ENCODE peak calls at places on chromosomes 3 and 15, in seven cellular contexts. One of them, this sample, is unnamed.

GRCh38 chr3:172137287-172138030 is 98.1 kb downstream of the FNDC3B start:
- DNase-seq in hepatocyte: no peak
- DNase-seq in GM23338: no peak
- DNase-seq in MM.1S: no peak
- DNase-seq in GM23248: peak
- DNase-seq in neural progenitor cell: no peak
- DNase-seq in HCT116: no peak
- DNase-seq in this sample: peak

GRCh38 chr3:126349071-126349470 is 8.1 kb downstream of the KLF15 start:
- DNase-seq in hepatocyte: no peak
- DNase-seq in GM23338: no peak
- DNase-seq in MM.1S: peak
- DNase-seq in GM23248: no peak
- DNase-seq in neural progenitor cell: no peak
- DNase-seq in HCT116: no peak
- DNase-seq in this sample: no peak

GRCh38 chr15:49898575-49899283 is 220.3 kb downstream of the ATP8B4 start:
- DNase-seq in hepatocyte: no peak
- DNase-seq in GM23338: no peak
- DNase-seq in MM.1S: no peak
- DNase-seq in GM23248: no peak
- DNase-seq in neural progenitor cell: no peak
- DNase-seq in HCT116: no peak
- DNase-seq in this sample: no peak

GRCh38 chr15:60573936-60574335 is 95.0 kb upstream of the ICE2 start:
- DNase-seq in hepatocyte: no peak
- DNase-seq in GM23338: no peak
- DNase-seq in MM.1S: no peak
- DNase-seq in GM23248: no peak
- DNase-seq in neural progenitor cell: no peak
- DNase-seq in HCT116: no peak
- DNase-seq in this sample: no peak

GRCh38 chr15:37877851-37878577 is 56.4 kb upstream of the TMCO5A start:
- DNase-seq in hepatocyte: peak
- DNase-seq in GM23338: no peak
- DNase-seq in MM.1S: no peak
- DNase-seq in GM23248: peak
- DNase-seq in neural progenitor cell: no peak
- DNase-seq in HCT116: peak
- DNase-seq in this sample: peak

GRCh38 chr3:41580274-41580959 is 381.1 kb downstream of the CTNNB1 start:
- DNase-seq in hepatocyte: no peak
- DNase-seq in GM23338: peak
- DNase-seq in MM.1S: no peak
- DNase-seq in GM23248: peak
- DNase-seq in neural progenitor cell: peak
- DNase-seq in HCT116: no peak
- DNase-seq in this sample: no peak

GRCh38 chr3:42387802-42388651 is 22.4 kb downstream of the LYZL4 start:
- DNase-seq in hepatocyte: no peak
- DNase-seq in GM23338: no peak
- DNase-seq in MM.1S: peak
- DNase-seq in GM23248: no peak
- DNase-seq in neural progenitor cell: no peak
- DNase-seq in HCT116: no peak
- DNase-seq in this sample: peak

GRCh38 chr15:59444980-59445500 is 7.1 kb downstream of the FAM81A start:
- DNase-seq in hepatocyte: no peak
- DNase-seq in GM23338: peak
- DNase-seq in MM.1S: no peak
- DNase-seq in GM23248: no peak
- DNase-seq in neural progenitor cell: no peak
- DNase-seq in HCT116: no peak
- DNase-seq in this sample: no peak

GRCh38 chr3:186452517-186452916 is 90.5 kb upstream of the DGKG start:
- DNase-seq in hepatocyte: peak
- DNase-seq in GM23338: no peak
- DNase-seq in MM.1S: no peak
- DNase-seq in GM23248: peak
- DNase-seq in neural progenitor cell: no peak
- DNase-seq in HCT116: peak
- DNase-seq in this sample: peak

GRCh38 chr15:25668236-25668635 is 194.9 kb downstream of the ATP10A start:
- DNase-seq in hepatocyte: no peak
- DNase-seq in GM23338: no peak
- DNase-seq in MM.1S: no peak
- DNase-seq in GM23248: no peak
- DNase-seq in neural progenitor cell: no peak
- DNase-seq in HCT116: no peak
- DNase-seq in this sample: no peak

GRCh38 chr3:52088445-52089367 is 32.3 kb upstream of the DUSP7 start:
- DNase-seq in hepatocyte: peak
- DNase-seq in GM23338: no peak
- DNase-seq in MM.1S: no peak
- DNase-seq in GM23248: peak
- DNase-seq in neural progenitor cell: peak
- DNase-seq in HCT116: no peak
- DNase-seq in this sample: no peak

GRCh38 chr3:46693038-46693896 is at the start of gene ALS2CL:
- DNase-seq in hepatocyte: peak
- DNase-seq in GM23338: peak
- DNase-seq in MM.1S: peak
- DNase-seq in GM23248: peak
- DNase-seq in neural progenitor cell: peak
- DNase-seq in HCT116: no peak
- DNase-seq in this sample: peak

GRCh38 chr3:146612015-146612414 is 6.9 kb upstream of the PLSCR5 start:
- DNase-seq in hepatocyte: no peak
- DNase-seq in GM23338: no peak
- DNase-seq in MM.1S: no peak
- DNase-seq in GM23248: no peak
- DNase-seq in neural progenitor cell: no peak
- DNase-seq in HCT116: no peak
- DNase-seq in this sample: no peak

GRCh38 chr15:69758810-69759410 is 306.3 kb downstream of the RPLP1 start:
- DNase-seq in hepatocyte: no peak
- DNase-seq in GM23338: no peak
- DNase-seq in MM.1S: peak
- DNase-seq in GM23248: peak
- DNase-seq in neural progenitor cell: no peak
- DNase-seq in HCT116: no peak
- DNase-seq in this sample: peak

GRCh38 chr3:12734960-12735359 is 24.1 kb downstream of the TMEM40 start:
- DNase-seq in hepatocyte: no peak
- DNase-seq in GM23338: no peak
- DNase-seq in MM.1S: no peak
- DNase-seq in GM23248: no peak
- DNase-seq in neural progenitor cell: no peak
- DNase-seq in HCT116: no peak
- DNase-seq in this sample: no peak

GRCh38 chr15:67813104-67813634 is 12.1 kb upstream of the SKOR1 start:
- DNase-seq in hepatocyte: no peak
- DNase-seq in GM23338: no peak
- DNase-seq in MM.1S: no peak
- DNase-seq in GM23248: no peak
- DNase-seq in neural progenitor cell: no peak
- DNase-seq in HCT116: no peak
- DNase-seq in this sample: no peak

GRCh38 chr3:126996905-126997304 is 14.0 kb downstream of the PLXNA1 start:
- DNase-seq in hepatocyte: no peak
- DNase-seq in GM23338: no peak
- DNase-seq in MM.1S: no peak
- DNase-seq in GM23248: peak
- DNase-seq in neural progenitor cell: no peak
- DNase-seq in HCT116: no peak
- DNase-seq in this sample: no peak

GRCh38 chr15:75452968-75453702 is 1.6 kb upstream of the SIN3A start:
- DNase-seq in hepatocyte: peak
- DNase-seq in GM23338: peak
- DNase-seq in MM.1S: peak
- DNase-seq in GM23248: peak
- DNase-seq in neural progenitor cell: peak
- DNase-seq in HCT116: peak
- DNase-seq in this sample: peak

GRCh38 chr3:155173771-155174170 is 93.7 kb downstream of the MME start:
- DNase-seq in hepatocyte: no peak
- DNase-seq in GM23338: no peak
- DNase-seq in MM.1S: no peak
- DNase-seq in GM23248: no peak
- DNase-seq in neural progenitor cell: no peak
- DNase-seq in HCT116: no peak
- DNase-seq in this sample: no peak

GRCh38 chr3:178288074-178288473 is 248.2 kb upstream of the KCNMB2 start:
- DNase-seq in hepatocyte: no peak
- DNase-seq in GM23338: no peak
- DNase-seq in MM.1S: no peak
- DNase-seq in GM23248: no peak
- DNase-seq in neural progenitor cell: no peak
- DNase-seq in HCT116: no peak
- DNase-seq in this sample: no peak

GRCh38 chr3:178289544-178290160 is 246.6 kb upstream of the KCNMB2 start:
- DNase-seq in hepatocyte: no peak
- DNase-seq in GM23338: no peak
- DNase-seq in MM.1S: no peak
- DNase-seq in GM23248: no peak
- DNase-seq in neural progenitor cell: no peak
- DNase-seq in HCT116: no peak
- DNase-seq in this sample: no peak

GRCh38 chr3:178284180-178284579 is 252.1 kb upstream of the KCNMB2 start:
- DNase-seq in hepatocyte: no peak
- DNase-seq in GM23338: no peak
- DNase-seq in MM.1S: no peak
- DNase-seq in GM23248: no peak
- DNase-seq in neural progenitor cell: no peak
- DNase-seq in HCT116: no peak
- DNase-seq in this sample: no peak
- TF ChIP-seq EZH2phosphoT487 in hepatocyte: no peak
- TF ChIP-seq EZH2phosphoT487 in GM23338: no peak
- TF ChIP-seq EZH2phosphoT487 in MM.1S: no peak
- TF ChIP-seq EZH2phosphoT487 in GM23248: no peak
- TF ChIP-seq EZH2phosphoT487 in neural progenitor cell: no peak
- TF ChIP-seq EZH2phosphoT487 in HCT116: no peak
- TF ChIP-seq EZH2phosphoT487 in this sample: no peak

GRCh38 chr3:100972867-100973266 is 20.4 kb downstream of the ABI3BP start:
- DNase-seq in hepatocyte: no peak
- DNase-seq in GM23338: no peak
- DNase-seq in MM.1S: no peak
- DNase-seq in GM23248: peak
- DNase-seq in neural progenitor cell: no peak
- DNase-seq in HCT116: no peak
- DNase-seq in this sample: peak
- TF ChIP-seq EZH2phosphoT487 in hepatocyte: no peak
- TF ChIP-seq EZH2phosphoT487 in GM23338: no peak
- TF ChIP-seq EZH2phosphoT487 in MM.1S: no peak
- TF ChIP-seq EZH2phosphoT487 in GM23248: no peak
- TF ChIP-seq EZH2phosphoT487 in neural progenitor cell: no peak
- TF ChIP-seq EZH2phosphoT487 in HCT116: no peak
- TF ChIP-seq EZH2phosphoT487 in this sample: no peak

DNA sequence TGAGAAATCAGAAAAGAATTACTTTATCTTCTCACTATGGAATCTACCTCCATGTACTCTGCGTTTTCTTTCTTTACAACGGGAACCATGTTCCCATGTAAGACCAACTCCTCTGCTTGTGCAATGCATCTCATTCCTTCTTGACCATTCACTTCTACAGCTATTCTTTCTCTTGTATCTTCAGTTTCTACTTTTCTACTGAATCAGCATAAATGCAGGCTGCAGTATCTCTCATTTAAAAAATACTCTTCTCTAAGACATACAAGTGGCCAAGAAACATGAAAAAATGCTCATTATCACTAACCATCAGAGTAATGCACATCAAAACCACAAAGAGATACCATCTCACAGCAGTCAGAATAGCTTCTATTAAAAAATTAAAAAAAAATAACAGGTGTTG is 74.1 kb upstream of the NANOGP8 start:
- DNase-seq in hepatocyte: no peak
- DNase-seq in GM23338: no peak
- DNase-seq in MM.1S: no peak
- DNase-seq in GM23248: no peak
- DNase-seq in neural progenitor cell: no peak
- DNase-seq in HCT116: no peak
- DNase-seq in this sample: no peak
- TF ChIP-seq EZH2phosphoT487 in hepatocyte: no peak
- TF ChIP-seq EZH2phosphoT487 in GM23338: no peak
- TF ChIP-seq EZH2phosphoT487 in MM.1S: no peak
- TF ChIP-seq EZH2phosphoT487 in GM23248: no peak
- TF ChIP-seq EZH2phosphoT487 in neural progenitor cell: no peak
- TF ChIP-seq EZH2phosphoT487 in HCT116: no peak
- TF ChIP-seq EZH2phosphoT487 in this sample: no peak

DNA sequence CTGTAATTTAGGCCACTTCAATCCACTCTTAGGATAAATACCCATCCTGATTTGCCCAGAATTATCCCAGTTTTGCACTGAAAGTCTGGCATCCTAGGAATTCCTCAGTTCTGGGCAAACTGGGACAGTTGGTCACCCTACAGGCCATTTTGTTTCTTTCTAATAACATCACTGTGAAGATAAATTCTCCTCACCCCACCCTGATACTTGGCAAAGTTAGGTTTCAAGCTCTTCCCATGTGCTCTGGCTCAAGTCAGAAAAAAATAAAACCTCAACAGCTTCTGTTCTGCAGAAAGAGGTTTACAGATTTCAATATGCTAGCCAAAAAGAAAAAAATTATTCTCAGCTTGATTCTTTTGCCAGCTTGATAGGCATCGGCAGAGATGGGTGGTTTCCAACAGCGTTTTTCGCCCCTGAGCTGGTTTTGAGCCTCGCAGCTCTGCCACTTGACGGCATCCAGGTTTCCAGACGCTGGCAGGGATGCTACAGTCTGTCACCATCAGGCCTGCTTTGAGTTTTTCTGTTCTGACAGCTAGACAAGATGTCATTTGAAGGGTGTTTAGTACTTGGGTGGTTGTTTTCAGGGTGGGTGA is 171.4 kb downstream of the SSR3 start:
- DNase-seq in hepatocyte: no peak
- DNase-seq in GM23338: no peak
- DNase-seq in MM.1S: no peak
- DNase-seq in GM23248: no peak
- DNase-seq in neural progenitor cell: no peak
- DNase-seq in HCT116: no peak
- DNase-seq in this sample: no peak
- TF ChIP-seq EZH2phosphoT487 in hepatocyte: no peak
- TF ChIP-seq EZH2phosphoT487 in GM23338: no peak
- TF ChIP-seq EZH2phosphoT487 in MM.1S: no peak
- TF ChIP-seq EZH2phosphoT487 in GM23248: no peak
- TF ChIP-seq EZH2phosphoT487 in neural progenitor cell: no peak
- TF ChIP-seq EZH2phosphoT487 in HCT116: no peak
- TF ChIP-seq EZH2phosphoT487 in this sample: no peak

DNA sequence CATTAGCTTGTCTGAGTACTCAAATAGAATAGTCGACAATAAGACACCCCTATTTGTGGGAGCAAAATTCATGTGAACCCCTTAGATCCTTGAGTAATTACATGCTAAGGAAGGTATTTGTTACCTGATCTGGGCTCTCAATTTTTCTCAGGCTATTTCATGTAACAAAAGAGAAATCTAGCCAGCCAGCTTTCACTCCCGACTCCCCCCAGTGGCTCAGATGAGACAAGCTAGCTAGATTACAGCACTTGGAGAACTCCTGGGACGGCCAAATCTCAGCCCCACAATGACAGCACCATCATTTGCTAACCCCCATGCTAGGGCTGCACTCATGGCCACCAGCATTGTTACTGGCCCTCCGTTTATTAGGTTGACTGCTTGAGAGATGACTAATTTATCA is 41.3 kb downstream of the GLDN start:
- DNase-seq in hepatocyte: peak
- DNase-seq in GM23338: peak
- DNase-seq in MM.1S: peak
- DNase-seq in GM23248: peak
- DNase-seq in neural progenitor cell: peak
- DNase-seq in HCT116: peak
- DNase-seq in this sample: peak
- TF ChIP-seq EZH2phosphoT487 in hepatocyte: no peak
- TF ChIP-seq EZH2phosphoT487 in GM23338: no peak
- TF ChIP-seq EZH2phosphoT487 in MM.1S: no peak
- TF ChIP-seq EZH2phosphoT487 in GM23248: no peak
- TF ChIP-seq EZH2phosphoT487 in neural progenitor cell: no peak
- TF ChIP-seq EZH2phosphoT487 in HCT116: no peak
- TF ChIP-seq EZH2phosphoT487 in this sample: no peak

This sample was measured in PC-3.